ENCODE peak calls at places on chromosomes 5 and 9, in ten cellular contexts. One of them, this sample, is unnamed.

GRCh38 chr9:107895524-107896001 is 406.0 kb upstream of the KLF4 start:
- DNase-seq in CD4-positive, alpha-beta T cell: no peak
- DNase-seq in tibial artery: no peak
- DNase-seq in fibroblast of the aortic adventitia: peak
- DNase-seq in GM20000: no peak
- DNase-seq in nephron progenitor cell: no peak
- DNase-seq in AG04450: peak
- DNase-seq in fibroblast of lung: peak
- DNase-seq in right lobe of liver: no peak
- DNase-seq in CD8-positive, alpha-beta T cell: no peak
- DNase-seq in this sample: no peak

GRCh38 chr9:122261469-122261881 is 3.2 kb downstream of the RBM18 start:
- DNase-seq in CD4-positive, alpha-beta T cell: no peak
- DNase-seq in tibial artery: peak
- DNase-seq in fibroblast of the aortic adventitia: peak
- DNase-seq in GM20000: no peak
- DNase-seq in nephron progenitor cell: no peak
- DNase-seq in AG04450: peak
- DNase-seq in fibroblast of lung: peak
- DNase-seq in right lobe of liver: peak
- DNase-seq in CD8-positive, alpha-beta T cell: no peak
- DNase-seq in this sample: no peak

GRCh38 chr5:168578006-168578405 is 1.2 kb downstream of the PANK3 start:
- DNase-seq in CD4-positive, alpha-beta T cell: no peak
- DNase-seq in tibial artery: no peak
- DNase-seq in fibroblast of the aortic adventitia: peak
- DNase-seq in GM20000: peak
- DNase-seq in nephron progenitor cell: no peak
- DNase-seq in AG04450: no peak
- DNase-seq in fibroblast of lung: peak
- DNase-seq in right lobe of liver: no peak
- DNase-seq in CD8-positive, alpha-beta T cell: no peak
- DNase-seq in this sample: no peak

GRCh38 chr9:116817762-116818161 is 130.7 kb downstream of the TRIM32 start:
- DNase-seq in CD4-positive, alpha-beta T cell: no peak
- DNase-seq in tibial artery: no peak
- DNase-seq in fibroblast of the aortic adventitia: no peak
- DNase-seq in GM20000: no peak
- DNase-seq in nephron progenitor cell: no peak
- DNase-seq in AG04450: no peak
- DNase-seq in fibroblast of lung: no peak
- DNase-seq in right lobe of liver: no peak
- DNase-seq in CD8-positive, alpha-beta T cell: no peak
- DNase-seq in this sample: no peak

GRCh38 chr9:135802876-135803419 is 101.0 kb downstream of the KCNT1 start:
- DNase-seq in CD4-positive, alpha-beta T cell: no peak
- DNase-seq in tibial artery: no peak
- DNase-seq in fibroblast of the aortic adventitia: no peak
- DNase-seq in GM20000: no peak
- DNase-seq in nephron progenitor cell: no peak
- DNase-seq in AG04450: no peak
- DNase-seq in fibroblast of lung: no peak
- DNase-seq in right lobe of liver: no peak
- DNase-seq in CD8-positive, alpha-beta T cell: no peak
- DNase-seq in this sample: no peak

GRCh38 chr5:13251623-13252367 is 692.7 kb downstream of the DNAH5 start:
- DNase-seq in CD4-positive, alpha-beta T cell: no peak
- DNase-seq in tibial artery: peak
- DNase-seq in fibroblast of the aortic adventitia: peak
- DNase-seq in GM20000: no peak
- DNase-seq in nephron progenitor cell: no peak
- DNase-seq in AG04450: no peak
- DNase-seq in fibroblast of lung: no peak
- DNase-seq in right lobe of liver: no peak
- DNase-seq in CD8-positive, alpha-beta T cell: no peak
- DNase-seq in this sample: no peak

GRCh38 chr5:61658592-61659008 is 326.5 kb downstream of the ZSWIM6 start:
- DNase-seq in CD4-positive, alpha-beta T cell: peak
- DNase-seq in tibial artery: peak
- DNase-seq in fibroblast of the aortic adventitia: peak
- DNase-seq in GM20000: peak
- DNase-seq in nephron progenitor cell: peak
- DNase-seq in AG04450: peak
- DNase-seq in fibroblast of lung: peak
- DNase-seq in right lobe of liver: peak
- DNase-seq in CD8-positive, alpha-beta T cell: peak
- DNase-seq in this sample: peak

GRCh38 chr5:100855940-100856339 is 47.1 kb downstream of the ST8SIA4 start:
- DNase-seq in CD4-positive, alpha-beta T cell: no peak
- DNase-seq in tibial artery: no peak
- DNase-seq in fibroblast of the aortic adventitia: no peak
- DNase-seq in GM20000: no peak
- DNase-seq in nephron progenitor cell: no peak
- DNase-seq in AG04450: no peak
- DNase-seq in fibroblast of lung: no peak
- DNase-seq in right lobe of liver: no peak
- DNase-seq in CD8-positive, alpha-beta T cell: no peak
- DNase-seq in this sample: no peak

GRCh38 chr5:74316064-74316586 is 324.4 kb downstream of the ENC1 start:
- DNase-seq in CD4-positive, alpha-beta T cell: no peak
- DNase-seq in tibial artery: peak
- DNase-seq in fibroblast of the aortic adventitia: peak
- DNase-seq in GM20000: no peak
- DNase-seq in nephron progenitor cell: peak
- DNase-seq in AG04450: peak
- DNase-seq in fibroblast of lung: peak
- DNase-seq in right lobe of liver: no peak
- DNase-seq in CD8-positive, alpha-beta T cell: no peak
- DNase-seq in this sample: no peak

GRCh38 chr5:159341145-159341544 is 10.9 kb upstream of the IL12B start:
- DNase-seq in CD4-positive, alpha-beta T cell: no peak
- DNase-seq in tibial artery: no peak
- DNase-seq in fibroblast of the aortic adventitia: no peak
- DNase-seq in GM20000: no peak
- DNase-seq in nephron progenitor cell: no peak
- DNase-seq in AG04450: no peak
- DNase-seq in fibroblast of lung: no peak
- DNase-seq in right lobe of liver: no peak
- DNase-seq in CD8-positive, alpha-beta T cell: no peak
- DNase-seq in this sample: no peak
- TF ChIP-seq CTCF in CD4-positive, alpha-beta T cell: no peak
- TF ChIP-seq CTCF in tibial artery: no peak
- TF ChIP-seq CTCF in fibroblast of the aortic adventitia: no peak
- TF ChIP-seq CTCF in GM20000: no peak
- TF ChIP-seq CTCF in nephron progenitor cell: no peak
- TF ChIP-seq CTCF in AG04450: no peak
- TF ChIP-seq CTCF in fibroblast of lung: no peak
- TF ChIP-seq CTCF in right lobe of liver: no peak
- TF ChIP-seq CTCF in CD8-positive, alpha-beta T cell: no peak
- TF ChIP-seq CTCF in this sample: no peak

GRCh38 chr9:4298255-4299005 is 1.4 kb downstream of the GLIS3 start:
- DNase-seq in CD4-positive, alpha-beta T cell: no peak
- DNase-seq in tibial artery: peak
- DNase-seq in fibroblast of the aortic adventitia: no peak
- DNase-seq in GM20000: peak
- DNase-seq in nephron progenitor cell: peak
- DNase-seq in AG04450: no peak
- DNase-seq in fibroblast of lung: no peak
- DNase-seq in right lobe of liver: peak
- DNase-seq in CD8-positive, alpha-beta T cell: peak
- DNase-seq in this sample: peak
- TF ChIP-seq CTCF in CD4-positive, alpha-beta T cell: no peak
- TF ChIP-seq CTCF in tibial artery: no peak
- TF ChIP-seq CTCF in fibroblast of the aortic adventitia: peak
- TF ChIP-seq CTCF in GM20000: no peak
- TF ChIP-seq CTCF in nephron progenitor cell: no peak
- TF ChIP-seq CTCF in AG04450: peak
- TF ChIP-seq CTCF in fibroblast of lung: no peak
- TF ChIP-seq CTCF in right lobe of liver: no peak
- TF ChIP-seq CTCF in CD8-positive, alpha-beta T cell: no peak
- TF ChIP-seq CTCF in this sample: no peak

GRCh38 chr9:109875495-109875894 is 95.5 kb downstream of the PALM2AKAP2 start:
- DNase-seq in CD4-positive, alpha-beta T cell: no peak
- DNase-seq in tibial artery: no peak
- DNase-seq in fibroblast of the aortic adventitia: no peak
- DNase-seq in GM20000: no peak
- DNase-seq in nephron progenitor cell: no peak
- DNase-seq in AG04450: no peak
- DNase-seq in fibroblast of lung: no peak
- DNase-seq in right lobe of liver: no peak
- DNase-seq in CD8-positive, alpha-beta T cell: no peak
- DNase-seq in this sample: no peak

GRCh38 chr9:109886050-109886449 is 106.1 kb downstream of the PALM2AKAP2 start:
- DNase-seq in CD4-positive, alpha-beta T cell: no peak
- DNase-seq in tibial artery: no peak
- DNase-seq in fibroblast of the aortic adventitia: peak
- DNase-seq in GM20000: no peak
- DNase-seq in nephron progenitor cell: no peak
- DNase-seq in AG04450: no peak
- DNase-seq in fibroblast of lung: no peak
- DNase-seq in right lobe of liver: no peak
- DNase-seq in CD8-positive, alpha-beta T cell: no peak
- DNase-seq in this sample: no peak

GRCh38 chr9:109883623-109884022 is 103.6 kb downstream of the PALM2AKAP2 start:
- DNase-seq in CD4-positive, alpha-beta T cell: no peak
- DNase-seq in tibial artery: no peak
- DNase-seq in fibroblast of the aortic adventitia: no peak
- DNase-seq in GM20000: no peak
- DNase-seq in nephron progenitor cell: no peak
- DNase-seq in AG04450: no peak
- DNase-seq in fibroblast of lung: no peak
- DNase-seq in right lobe of liver: peak
- DNase-seq in CD8-positive, alpha-beta T cell: no peak
- DNase-seq in this sample: no peak

GRCh38 chr9:109880276-109881169 is 100.5 kb downstream of the PALM2AKAP2 start:
- DNase-seq in CD4-positive, alpha-beta T cell: peak
- DNase-seq in tibial artery: no peak
- DNase-seq in fibroblast of the aortic adventitia: peak
- DNase-seq in GM20000: peak
- DNase-seq in nephron progenitor cell: peak
- DNase-seq in AG04450: no peak
- DNase-seq in fibroblast of lung: peak
- DNase-seq in right lobe of liver: no peak
- DNase-seq in CD8-positive, alpha-beta T cell: no peak
- DNase-seq in this sample: no peak
- TF ChIP-seq CTCF in CD4-positive, alpha-beta T cell: peak
- TF ChIP-seq CTCF in tibial artery: peak
- TF ChIP-seq CTCF in fibroblast of the aortic adventitia: peak
- TF ChIP-seq CTCF in GM20000: peak
- TF ChIP-seq CTCF in nephron progenitor cell: peak
- TF ChIP-seq CTCF in AG04450: peak
- TF ChIP-seq CTCF in fibroblast of lung: peak
- TF ChIP-seq CTCF in right lobe of liver: peak
- TF ChIP-seq CTCF in CD8-positive, alpha-beta T cell: peak
- TF ChIP-seq CTCF in this sample: peak

GRCh38 chr5:81209869-81210268 is 23.3 kb upstream of the CKMT2 start:
- DNase-seq in CD4-positive, alpha-beta T cell: no peak
- DNase-seq in tibial artery: no peak
- DNase-seq in fibroblast of the aortic adventitia: no peak
- DNase-seq in GM20000: no peak
- DNase-seq in nephron progenitor cell: no peak
- DNase-seq in AG04450: no peak
- DNase-seq in fibroblast of lung: no peak
- DNase-seq in right lobe of liver: no peak
- DNase-seq in CD8-positive, alpha-beta T cell: no peak
- DNase-seq in this sample: no peak

GRCh38 chr5:81214848-81215247 is 18.3 kb upstream of the CKMT2 start:
- DNase-seq in CD4-positive, alpha-beta T cell: no peak
- DNase-seq in tibial artery: no peak
- DNase-seq in fibroblast of the aortic adventitia: no peak
- DNase-seq in GM20000: no peak
- DNase-seq in nephron progenitor cell: no peak
- DNase-seq in AG04450: no peak
- DNase-seq in fibroblast of lung: no peak
- DNase-seq in right lobe of liver: no peak
- DNase-seq in CD8-positive, alpha-beta T cell: no peak
- DNase-seq in this sample: no peak

GRCh38 chr5:81213070-81213469 is 20.1 kb upstream of the CKMT2 start:
- DNase-seq in CD4-positive, alpha-beta T cell: no peak
- DNase-seq in tibial artery: no peak
- DNase-seq in fibroblast of the aortic adventitia: no peak
- DNase-seq in GM20000: no peak
- DNase-seq in nephron progenitor cell: no peak
- DNase-seq in AG04450: no peak
- DNase-seq in fibroblast of lung: no peak
- DNase-seq in right lobe of liver: no peak
- DNase-seq in CD8-positive, alpha-beta T cell: no peak
- DNase-seq in this sample: no peak

GRCh38 chr5:81209386-81209785 is 23.7 kb upstream of the CKMT2 start:
- DNase-seq in CD4-positive, alpha-beta T cell: no peak
- DNase-seq in tibial artery: no peak
- DNase-seq in fibroblast of the aortic adventitia: no peak
- DNase-seq in GM20000: no peak
- DNase-seq in nephron progenitor cell: no peak
- DNase-seq in AG04450: no peak
- DNase-seq in fibroblast of lung: no peak
- DNase-seq in right lobe of liver: no peak
- DNase-seq in CD8-positive, alpha-beta T cell: no peak
- DNase-seq in this sample: no peak

GRCh38 chr5:81212211-81212687 is 20.9 kb upstream of the CKMT2 start:
- DNase-seq in CD4-positive, alpha-beta T cell: no peak
- DNase-seq in tibial artery: no peak
- DNase-seq in fibroblast of the aortic adventitia: no peak
- DNase-seq in GM20000: peak
- DNase-seq in nephron progenitor cell: no peak
- DNase-seq in AG04450: no peak
- DNase-seq in fibroblast of lung: no peak
- DNase-seq in right lobe of liver: no peak
- DNase-seq in CD8-positive, alpha-beta T cell: no peak
- DNase-seq in this sample: no peak
- TF ChIP-seq CTCF in CD4-positive, alpha-beta T cell: no peak
- TF ChIP-seq CTCF in tibial artery: no peak
- TF ChIP-seq CTCF in fibroblast of the aortic adventitia: no peak
- TF ChIP-seq CTCF in GM20000: no peak
- TF ChIP-seq CTCF in nephron progenitor cell: no peak
- TF ChIP-seq CTCF in AG04450: no peak
- TF ChIP-seq CTCF in fibroblast of lung: no peak
- TF ChIP-seq CTCF in right lobe of liver: no peak
- TF ChIP-seq CTCF in CD8-positive, alpha-beta T cell: no peak
- TF ChIP-seq CTCF in this sample: no peak

DNA sequence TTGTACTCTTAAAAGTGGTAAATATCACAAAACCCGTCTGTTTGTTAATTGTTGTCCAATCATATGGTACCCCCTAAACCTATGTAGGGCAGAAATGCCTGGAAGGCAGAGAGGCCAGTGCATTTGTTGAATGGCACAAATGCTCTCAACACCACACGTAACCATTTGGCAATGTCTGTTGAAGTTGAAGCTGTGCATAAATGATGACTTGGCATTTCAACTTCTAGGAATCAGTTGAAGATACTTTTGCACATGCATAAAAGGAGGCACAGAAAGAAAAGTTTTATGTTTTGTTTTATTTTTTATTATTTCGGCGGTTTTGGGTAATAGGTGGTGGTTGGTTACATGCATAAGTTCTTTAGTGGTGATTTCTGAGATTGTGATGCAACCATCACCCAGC is 246.6 kb downstream of the TAF11L14 start:
- DNase-seq in CD4-positive, alpha-beta T cell: no peak
- DNase-seq in tibial artery: no peak
- DNase-seq in fibroblast of the aortic adventitia: no peak
- DNase-seq in GM20000: no peak
- DNase-seq in nephron progenitor cell: no peak
- DNase-seq in AG04450: no peak
- DNase-seq in fibroblast of lung: no peak
- DNase-seq in right lobe of liver: no peak
- DNase-seq in CD8-positive, alpha-beta T cell: no peak
- DNase-seq in this sample: no peak
- TF ChIP-seq CTCF in CD4-positive, alpha-beta T cell: no peak
- TF ChIP-seq CTCF in tibial artery: no peak
- TF ChIP-seq CTCF in fibroblast of the aortic adventitia: no peak
- TF ChIP-seq CTCF in GM20000: no peak
- TF ChIP-seq CTCF in nephron progenitor cell: no peak
- TF ChIP-seq CTCF in AG04450: no peak
- TF ChIP-seq CTCF in fibroblast of lung: no peak
- TF ChIP-seq CTCF in right lobe of liver: no peak
- TF ChIP-seq CTCF in CD8-positive, alpha-beta T cell: no peak
- TF ChIP-seq CTCF in this sample: no peak

This sample was measured in CD14-positive monocyte.